ENCODE peak calls at places on chromosomes 11 and 22, in seven cellular contexts. One of them, this sample, is unnamed.

GRCh38 chr11:5138256-5138655 is at the start of gene OR52A5:
- DNase-seq in IMR-90: no peak
- DNase-seq in neuronal stem cell: no peak
- DNase-seq in H9: no peak
- DNase-seq in H1: no peak
- DNase-seq in mesendoderm: no peak
- DNase-seq in trophoblast cell: no peak
- DNase-seq in this sample: no peak

GRCh38 chr22:48599346-48599745 is 1228.3 kb downstream of the BRD1 start:
- DNase-seq in IMR-90: no peak
- DNase-seq in neuronal stem cell: no peak
- DNase-seq in H9: no peak
- DNase-seq in H1: no peak
- DNase-seq in mesendoderm: no peak
- DNase-seq in trophoblast cell: no peak
- DNase-seq in this sample: no peak

GRCh38 chr11:75655619-75656018 is 13.2 kb downstream of the MAP6 start:
- DNase-seq in IMR-90: peak; percentile 55
- DNase-seq in neuronal stem cell: no peak
- DNase-seq in H9: no peak
- DNase-seq in H1: no peak
- DNase-seq in mesendoderm: no peak
- DNase-seq in trophoblast cell: peak; percentile 39
- DNase-seq in this sample: no peak

GRCh38 chr11:96464695-96465307 is 75.0 kb downstream of the JRKL start:
- DNase-seq in IMR-90: peak; percentile 78
- DNase-seq in neuronal stem cell: peak; percentile 59
- DNase-seq in H9: no peak
- DNase-seq in H1: no peak
- DNase-seq in mesendoderm: peak; percentile 88
- DNase-seq in trophoblast cell: peak; percentile 82
- DNase-seq in this sample: peak; percentile 76

GRCh38 chr22:27670701-27671412 is 130.7 kb downstream of the MN1 start:
- DNase-seq in IMR-90: no peak
- DNase-seq in neuronal stem cell: peak; percentile 90
- DNase-seq in H9: peak; percentile 87
- DNase-seq in H1: peak; percentile 78
- DNase-seq in mesendoderm: peak; percentile 98
- DNase-seq in trophoblast cell: no peak
- DNase-seq in this sample: peak; percentile 42

GRCh38 chr22:22201185-22201924 is 43.2 kb upstream of the VPREB1 start:
- DNase-seq in IMR-90: peak; percentile 24
- DNase-seq in neuronal stem cell: peak; percentile 37
- DNase-seq in H9: peak; percentile 60
- DNase-seq in H1: peak; percentile 87
- DNase-seq in mesendoderm: peak; percentile 58
- DNase-seq in trophoblast cell: peak; percentile 67
- DNase-seq in this sample: peak; percentile 43

GRCh38 chr22:38866399-38867123 is 5.5 kb downstream of the CBX6 start:
- DNase-seq in IMR-90: no peak
- DNase-seq in neuronal stem cell: no peak
- DNase-seq in H9: peak; percentile 93
- DNase-seq in H1: peak; percentile 83
- DNase-seq in mesendoderm: peak; percentile 49
- DNase-seq in trophoblast cell: no peak
- DNase-seq in this sample: no peak

GRCh38 chr11:61814958-61815789 is 1.6 kb downstream of the FADS1 start:
- DNase-seq in IMR-90: peak; percentile 95
- DNase-seq in neuronal stem cell: peak; percentile 97
- DNase-seq in H9: peak; percentile 99
- DNase-seq in H1: peak; percentile 96
- DNase-seq in mesendoderm: peak; percentile 99
- DNase-seq in trophoblast cell: peak; percentile 100
- DNase-seq in this sample: peak; percentile 97

GRCh38 chr11:12139144-12139881 is 28.9 kb downstream of the MICAL2 start:
- DNase-seq in IMR-90: peak; percentile 94
- DNase-seq in neuronal stem cell: no peak
- DNase-seq in H9: no peak
- DNase-seq in H1: no peak
- DNase-seq in mesendoderm: no peak
- DNase-seq in trophoblast cell: peak; percentile 43
- DNase-seq in this sample: peak; percentile 89

GRCh38 chr22:26922804-26923203 is 265.4 kb downstream of the MIAT start:
- DNase-seq in IMR-90: no peak
- DNase-seq in neuronal stem cell: peak; percentile 41
- DNase-seq in H9: peak; percentile 75
- DNase-seq in H1: peak; percentile 86
- DNase-seq in mesendoderm: peak; percentile 79
- DNase-seq in trophoblast cell: peak; percentile 16
- DNase-seq in this sample: no peak

GRCh38 chr11:124882339-124883071 is 15.2 kb downstream of the ROBO4 start:
- DNase-seq in IMR-90: no peak
- DNase-seq in neuronal stem cell: no peak
- DNase-seq in H9: peak; percentile 41
- DNase-seq in H1: no peak
- DNase-seq in mesendoderm: no peak
- DNase-seq in trophoblast cell: no peak
- DNase-seq in this sample: peak; percentile 35

GRCh38 chr11:19978668-19979518 is 181.4 kb downstream of the DBX1 start:
- DNase-seq in IMR-90: peak; percentile 90
- DNase-seq in neuronal stem cell: no peak
- DNase-seq in H9: no peak
- DNase-seq in H1: no peak
- DNase-seq in mesendoderm: peak; percentile 74
- DNase-seq in trophoblast cell: peak; percentile 94
- DNase-seq in this sample: peak; percentile 87

GRCh38 chr11:122748968-122749687 is 89.2 kb upstream of the CRTAM start:
- DNase-seq in IMR-90: peak; percentile 95
- DNase-seq in neuronal stem cell: no peak
- DNase-seq in H9: no peak
- DNase-seq in H1: no peak
- DNase-seq in mesendoderm: no peak
- DNase-seq in trophoblast cell: peak; percentile 52
- DNase-seq in this sample: peak; percentile 96

GRCh38 chr11:65576867-65577755 is 1.3 kb downstream of the EHBP1L1 start:
- DNase-seq in IMR-90: peak; percentile 43
- DNase-seq in neuronal stem cell: no peak
- DNase-seq in H9: no peak
- DNase-seq in H1: no peak
- DNase-seq in mesendoderm: no peak
- DNase-seq in trophoblast cell: peak; percentile 84
- DNase-seq in this sample: peak; percentile 78

GRCh38 chr11:83023410-83023809 is 48.3 kb downstream of the RAB30 start:
- DNase-seq in IMR-90: no peak
- DNase-seq in neuronal stem cell: no peak
- DNase-seq in H9: no peak
- DNase-seq in H1: no peak
- DNase-seq in mesendoderm: no peak
- DNase-seq in trophoblast cell: no peak
- DNase-seq in this sample: no peak

GRCh38 chr11:45872513-45873356 is 12.7 kb upstream of the MAPK8IP1 start:
- DNase-seq in IMR-90: peak; percentile 95
- DNase-seq in neuronal stem cell: peak; percentile 72
- DNase-seq in H9: peak; percentile 93
- DNase-seq in H1: peak; percentile 86
- DNase-seq in mesendoderm: peak; percentile 94
- DNase-seq in trophoblast cell: peak; percentile 79
- DNase-seq in this sample: peak; percentile 98

GRCh38 chr22:24455751-24456426 is 28.5 kb downstream of the ADORA2A start:
- DNase-seq in IMR-90: no peak
- DNase-seq in neuronal stem cell: no peak
- DNase-seq in H9: no peak
- DNase-seq in H1: no peak
- DNase-seq in mesendoderm: no peak
- DNase-seq in trophoblast cell: no peak
- DNase-seq in this sample: no peak

DNA sequence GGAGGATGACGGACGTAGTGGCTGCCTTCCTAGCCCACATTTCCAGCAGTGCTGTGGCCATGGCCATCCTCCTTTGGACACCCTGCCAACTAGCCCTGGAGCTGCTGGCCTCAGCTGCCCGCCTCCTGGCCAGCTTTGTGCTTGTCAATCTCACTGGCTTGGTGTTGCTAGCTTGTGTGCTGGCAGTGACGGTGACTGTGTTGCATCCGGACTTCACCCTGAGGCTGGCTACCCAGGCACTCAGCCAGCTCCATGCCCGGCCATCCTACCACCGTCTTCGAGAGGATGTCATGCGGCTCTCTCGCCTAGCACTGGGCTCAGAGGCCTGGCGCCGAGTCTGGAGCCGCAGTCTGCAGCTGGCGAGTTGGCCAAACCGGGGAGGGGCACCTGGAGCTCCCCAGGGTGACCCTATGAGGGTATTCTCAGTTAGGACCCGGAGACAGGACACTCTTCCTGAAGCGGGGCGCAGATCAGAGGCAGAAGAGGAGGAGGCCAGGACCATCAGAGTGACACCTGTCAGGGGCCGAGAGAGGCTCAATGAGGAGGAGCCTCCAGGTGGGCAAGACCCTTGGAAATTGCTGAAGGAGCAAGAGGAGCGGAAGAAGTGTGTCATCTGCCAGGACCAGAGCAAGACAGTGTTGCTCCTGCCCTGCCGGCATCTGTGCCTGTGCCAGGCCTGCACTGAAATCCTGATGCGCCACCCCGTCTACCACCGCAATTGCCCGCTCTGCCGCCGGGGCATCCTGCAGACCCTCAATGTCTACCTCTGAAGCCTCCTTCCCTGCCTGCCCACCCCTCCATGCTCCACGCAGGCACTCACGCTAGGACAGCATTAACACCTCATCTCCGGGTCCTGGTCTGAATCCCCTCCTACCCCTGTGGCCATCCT is 1.6 kb downstream of the RNF26 start:
- DNase-seq in IMR-90: no peak
- DNase-seq in neuronal stem cell: no peak
- DNase-seq in H9: no peak
- DNase-seq in H1: no peak
- DNase-seq in mesendoderm: no peak
- DNase-seq in trophoblast cell: no peak
- DNase-seq in this sample: no peak
- H2BK120ac ChIP-seq in IMR-90: no peak overlapping the region
- H2BK120ac ChIP-seq in neuronal stem cell: no peak overlapping the region
- H2BK120ac ChIP-seq in H9: no peak overlapping the region
- H2BK120ac ChIP-seq in H1: no peak overlapping the region
- H2BK120ac ChIP-seq in mesendoderm: no peak overlapping the region
- H2BK120ac ChIP-seq in trophoblast cell: no peak overlapping the region
- H2BK120ac ChIP-seq in this sample: no peak overlapping the region

DNA sequence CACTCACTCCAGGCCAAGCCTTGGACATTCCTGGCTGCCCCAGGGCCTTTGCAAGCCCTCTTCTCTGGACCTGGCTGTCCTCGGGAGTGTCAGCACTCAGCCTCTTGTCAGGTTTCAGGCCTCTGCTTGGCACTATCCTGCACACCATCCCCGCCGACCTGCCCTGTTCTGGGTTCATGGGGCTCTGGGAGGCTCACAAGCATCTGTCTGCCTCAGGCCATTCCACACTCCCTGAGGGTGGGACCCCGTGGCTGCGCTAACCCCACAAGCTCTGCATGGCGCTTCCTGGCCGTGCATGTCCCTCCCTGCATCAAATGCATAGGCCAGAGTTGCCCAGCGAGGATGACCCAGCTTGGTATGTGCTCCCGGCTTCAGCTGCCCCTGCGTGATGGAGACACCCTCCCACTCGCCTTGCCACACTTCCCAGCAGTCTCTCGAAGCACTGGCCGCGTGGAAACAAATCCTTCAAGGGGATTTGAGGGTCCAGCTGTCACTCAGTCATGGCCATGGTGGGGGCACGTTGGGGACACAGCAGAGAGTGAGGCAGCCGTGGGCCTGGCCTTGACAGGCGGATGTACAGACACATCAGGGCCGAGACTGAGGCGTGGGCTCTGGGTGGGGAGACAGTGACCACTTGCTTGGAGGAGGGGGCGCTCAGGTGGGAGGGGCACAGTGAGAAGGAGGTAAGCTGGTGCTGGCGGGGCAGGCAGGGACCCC is 87.3 kb downstream of the KCNQ1 start:
- DNase-seq in IMR-90: no peak
- DNase-seq in neuronal stem cell: no peak
- DNase-seq in H9: no peak
- DNase-seq in H1: no peak
- DNase-seq in mesendoderm: no peak
- DNase-seq in trophoblast cell: peak; percentile 6
- DNase-seq in this sample: no peak
- H2BK120ac ChIP-seq in IMR-90: no peak overlapping the region
- H2BK120ac ChIP-seq in neuronal stem cell: peak overlapping the region; percentile 54
- H2BK120ac ChIP-seq in H9: no peak overlapping the region
- H2BK120ac ChIP-seq in H1: no peak overlapping the region
- H2BK120ac ChIP-seq in mesendoderm: no peak overlapping the region
- H2BK120ac ChIP-seq in trophoblast cell: no peak overlapping the region
- H2BK120ac ChIP-seq in this sample: no peak overlapping the region

GRCh38 chr11:87330072-87330678 is 292.4 kb downstream of the TMEM135 start:
- DNase-seq in IMR-90: no peak
- DNase-seq in neuronal stem cell: no peak
- DNase-seq in H9: no peak
- DNase-seq in H1: no peak
- DNase-seq in mesendoderm: no peak
- DNase-seq in trophoblast cell: no peak
- DNase-seq in this sample: no peak
- H2BK120ac ChIP-seq in IMR-90: no peak overlapping the region
- H2BK120ac ChIP-seq in neuronal stem cell: no peak overlapping the region
- H2BK120ac ChIP-seq in H9: no peak overlapping the region
- H2BK120ac ChIP-seq in H1: no peak overlapping the region
- H2BK120ac ChIP-seq in mesendoderm: no peak overlapping the region
- H2BK120ac ChIP-seq in trophoblast cell: no peak overlapping the region
- H2BK120ac ChIP-seq in this sample: no peak overlapping the region

GRCh38 chr11:8237453-8237852 is 26.2 kb downstream of the LMO1 start:
- DNase-seq in IMR-90: no peak
- DNase-seq in neuronal stem cell: no peak
- DNase-seq in H9: no peak
- DNase-seq in H1: no peak
- DNase-seq in mesendoderm: no peak
- DNase-seq in trophoblast cell: no peak
- DNase-seq in this sample: no peak

GRCh38 chr11:8241373-8242112 is 22.1 kb downstream of the LMO1 start:
- DNase-seq in IMR-90: no peak
- DNase-seq in neuronal stem cell: peak; percentile 36
- DNase-seq in H9: no peak
- DNase-seq in H1: no peak
- DNase-seq in mesendoderm: no peak
- DNase-seq in trophoblast cell: no peak
- DNase-seq in this sample: no peak

GRCh38 chr11:8239536-8240228 is 24.0 kb downstream of the LMO1 start:
- DNase-seq in IMR-90: no peak
- DNase-seq in neuronal stem cell: no peak
- DNase-seq in H9: no peak
- DNase-seq in H1: no peak
- DNase-seq in mesendoderm: no peak
- DNase-seq in trophoblast cell: peak; percentile 26
- DNase-seq in this sample: no peak

GRCh38 chr11:8242113-8242475 is 21.6 kb downstream of the LMO1 start:
- DNase-seq in IMR-90: no peak
- DNase-seq in neuronal stem cell: no peak
- DNase-seq in H9: peak; percentile 56
- DNase-seq in H1: no peak
- DNase-seq in mesendoderm: peak; percentile 87
- DNase-seq in trophoblast cell: peak; percentile 30
- DNase-seq in this sample: no peak

DNA sequence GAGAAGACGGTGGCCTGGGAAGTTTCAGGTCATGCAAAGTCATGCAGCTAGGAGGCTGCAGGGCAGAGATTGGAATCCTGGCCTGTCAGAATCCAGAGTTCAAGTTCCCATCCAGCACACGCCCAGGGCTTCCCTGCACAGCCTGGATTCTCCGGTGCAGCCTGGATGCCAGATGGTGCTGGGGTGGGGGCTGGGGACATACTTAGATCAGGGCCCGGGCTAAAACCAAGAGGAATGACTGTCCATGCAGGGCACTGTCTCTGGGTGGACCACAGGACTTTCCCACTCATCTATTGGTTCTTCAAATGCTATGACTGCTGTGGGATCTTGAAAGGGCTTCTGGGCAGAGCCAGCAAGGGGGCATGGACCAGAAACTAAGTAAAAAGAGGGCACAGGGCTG is 24.6 kb downstream of the LMO1 start:
- DNase-seq in IMR-90: no peak
- DNase-seq in neuronal stem cell: no peak
- DNase-seq in H9: no peak
- DNase-seq in H1: no peak
- DNase-seq in mesendoderm: no peak
- DNase-seq in trophoblast cell: no peak
- DNase-seq in this sample: no peak
- H2BK120ac ChIP-seq in IMR-90: no peak overlapping the region
- H2BK120ac ChIP-seq in neuronal stem cell: no peak overlapping the region
- H2BK120ac ChIP-seq in H9: no peak overlapping the region
- H2BK120ac ChIP-seq in H1: no peak overlapping the region
- H2BK120ac ChIP-seq in mesendoderm: no peak overlapping the region
- H2BK120ac ChIP-seq in trophoblast cell: no peak overlapping the region
- H2BK120ac ChIP-seq in this sample: no peak overlapping the region

This sample was measured in mesenchymal stem cell.